ENCODE peak calls at places on chromosomes 7 and 10, in six cellular contexts. O is MM.1S, E is mammary epithelial cell, B is fibroblast of lung, X is PC-3, T is neural progenitor cell. L is an unnamed sample.

GRCh38 chr10:124588736-124589451 is 127.3 kb downstream of the LHPP start:
- DNase-seq in O (no peak), E (no peak), B (peak; percentile 68), X (peak; percentile 8), T (no peak), L (no peak)

GRCh38 chr10:33460461-33461294 is 126.2 kb upstream of the NRP1 start:
- DNase-seq in O (no peak), E (no peak), B (peak; percentile 64), X (peak; percentile 73), T (no peak), L (no peak)

GRCh38 chr10:34262965-34263364 is 552.1 kb downstream of the PARD3 start:
- DNase-seq in O (no peak), E (no peak), B (no peak), X (peak; percentile 71), T (no peak), L (peak; percentile 38)

GRCh38 chr7:79282051-79282694 is 171.3 kb downstream of the MAGI2 start:
- DNase-seq in O (no peak), E (peak; percentile 27), B (peak; percentile 86), X (peak; percentile 71), T (peak; percentile 25), L (peak; percentile 53)

GRCh38 chr7:122887198-122887597 is 938 bp upstream of the CADPS2 start:
- DNase-seq in O (peak; percentile 91), E (peak; percentile 59), B (peak; percentile 76), X (peak; percentile 64), T (peak; percentile 84), L (peak; percentile 75)

GRCh38 chr7:388961-389701 is 99.2 kb downstream of the FOXL3 start:
- DNase-seq in O (no peak), E (no peak), B (no peak), X (no peak), T (no peak), L (no peak)

GRCh38 chr10:119305860-119306513 is 98.6 kb downstream of the GRK5 start:
- DNase-seq in O (peak; percentile 86), E (peak; percentile 97), B (peak; percentile 91), X (peak; percentile 89), T (no peak), L (no peak)

GRCh38 chr10:36089790-36090391 is 447.8 kb upstream of the FZD8 start:
- DNase-seq in O (peak; percentile 66), E (no peak), B (no peak), X (no peak), T (no peak), L (no peak)

GRCh38 chr7:94182721-94183120 is 178.6 kb upstream of the BET1 start:
- DNase-seq in O (no peak), E (no peak), B (peak; percentile 21), X (no peak), T (no peak), L (no peak)
- TF ChIP-seq EZH2 in O (no peak), E (no peak), B (no peak), X (no peak), T (no peak), L (no peak)

DNA sequence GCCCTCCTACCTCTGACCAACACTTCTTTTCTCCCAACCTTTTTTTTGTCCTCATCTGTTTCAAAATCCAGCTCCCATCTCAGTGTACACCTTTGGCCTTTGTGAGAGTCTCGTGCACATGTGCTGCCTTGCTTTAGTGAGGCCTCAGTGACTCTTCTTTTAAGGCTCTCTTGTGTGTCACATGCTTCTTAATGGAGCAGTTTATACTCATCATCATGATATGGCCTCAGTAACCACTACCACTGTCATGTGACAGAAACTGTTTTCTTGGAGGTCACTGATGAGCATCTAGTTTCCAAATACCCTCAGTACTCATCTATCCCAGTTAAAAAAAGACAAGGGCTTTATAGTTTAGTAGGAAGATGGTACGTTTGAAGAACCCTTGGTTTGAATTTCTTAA is 8.1 kb upstream of the ARHGAP22 start:
- DNase-seq in O (peak; percentile 21), E (no peak), B (no peak), X (no peak), T (no peak), L (no peak)
- TF ChIP-seq CTCF in O (no peak), E (no peak), B (no peak), X (no peak), T (no peak), L (no peak)

DNA sequence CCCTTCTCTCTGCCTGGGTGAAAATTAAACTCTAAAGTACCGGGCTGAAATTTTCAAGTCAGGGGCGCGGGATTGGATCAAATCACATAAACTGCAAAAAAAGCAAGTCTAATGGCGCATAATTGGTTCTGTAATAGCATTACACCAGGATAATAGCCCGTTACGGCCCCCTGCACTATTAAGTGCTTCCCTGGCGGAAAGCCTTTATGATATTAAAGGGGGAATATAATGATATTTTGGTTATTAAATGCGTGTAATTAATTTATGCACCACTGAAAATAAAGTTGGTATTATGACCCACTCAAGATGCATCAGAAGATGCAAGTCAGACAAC is 744 bp upstream of the DRGX start:
- DNase-seq in O (no peak), E (no peak), B (no peak), X (no peak), T (no peak), L (no peak)
- TF ChIP-seq EZH2 in O (no peak), E (no peak), B (no peak), X (no peak), T (no peak), L (peak; percentile 59)

DNA sequence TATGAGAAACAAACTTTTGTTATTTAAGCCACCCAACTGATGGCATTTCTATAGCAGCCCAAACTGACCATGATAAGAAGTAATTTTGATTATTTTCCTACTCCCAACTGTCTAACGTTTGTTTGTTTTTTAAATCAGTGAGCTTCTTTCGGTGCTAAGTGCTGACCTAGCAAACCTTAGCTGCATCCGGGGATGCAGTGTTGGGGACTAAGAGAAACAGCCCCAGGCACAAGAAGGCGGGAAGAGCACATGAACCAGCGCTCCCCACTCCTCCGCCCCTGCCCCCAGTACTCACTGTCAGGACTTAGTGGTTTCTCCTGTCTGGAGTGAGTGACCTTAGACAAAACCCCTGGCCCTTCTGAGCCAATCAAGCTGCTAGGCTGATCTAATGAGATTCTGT is 168.8 kb downstream of the CALN1 start:
- DNase-seq in O (no peak), E (no peak), B (no peak), X (no peak), T (no peak), L (peak; percentile 6)
- TF ChIP-seq CTCF in O (no peak), E (no peak), B (no peak), X (no peak), T (no peak), L (no peak)

DNA sequence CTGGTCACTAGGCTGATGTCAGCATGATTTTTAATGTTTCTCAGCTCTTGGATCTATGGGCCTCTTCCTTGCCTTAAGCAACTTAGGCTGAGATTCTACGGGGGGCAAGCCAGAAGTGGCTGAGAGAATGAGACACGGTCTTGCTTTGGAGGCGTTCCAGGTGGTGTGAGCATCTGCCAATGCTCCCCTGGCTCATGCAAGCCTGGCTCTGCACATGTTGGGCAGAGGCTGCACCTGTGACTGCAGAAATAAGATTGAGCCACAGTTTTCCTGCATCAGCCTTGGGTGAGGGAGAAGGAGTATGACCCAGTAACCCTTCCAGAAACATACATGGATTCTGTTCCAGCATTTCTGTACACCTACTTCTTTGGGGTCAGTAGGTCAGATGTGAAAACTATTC is 41.9 kb downstream of the C10orf120 start:
- DNase-seq in O (no peak), E (no peak), B (no peak), X (no peak), T (no peak), L (no peak)
- TF ChIP-seq EZH2 in O (no peak), E (no peak), B (no peak), X (no peak), T (no peak), L (no peak)

GRCh38 chr7:92758796-92759431 is 77.5 kb downstream of the CDK6 start:
- DNase-seq in O (no peak), E (no peak), B (no peak), X (no peak), T (peak; percentile 43), L (no peak)
- TF ChIP-seq CTCF in O (no peak), E (no peak), B (no peak), X (no peak), T (no peak), L (no peak)

DNA sequence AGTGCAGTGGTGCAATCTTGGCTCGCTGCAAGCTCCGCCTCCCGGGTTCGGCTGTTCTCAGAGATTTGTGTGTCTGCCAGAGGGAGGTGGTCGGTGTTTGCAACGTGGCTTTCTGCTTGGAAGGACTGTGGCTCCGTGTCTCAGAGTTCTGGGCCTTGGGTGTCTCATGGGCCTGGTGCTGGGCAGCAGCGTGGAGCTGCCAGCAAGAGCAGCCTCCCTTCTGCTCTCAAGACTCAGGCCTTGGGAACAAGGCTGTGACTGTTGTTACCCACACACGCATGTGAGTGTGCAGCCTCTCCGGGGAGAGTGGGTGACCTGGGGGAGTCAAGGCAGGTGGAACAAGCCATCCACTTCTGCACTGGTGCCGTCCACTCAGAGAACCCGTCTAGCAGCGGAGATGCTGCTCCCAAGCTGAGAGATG is 52.0 kb downstream of the VIPR2 start:
- DNase-seq in O (no peak), E (no peak), B (no peak), X (no peak), T (no peak), L (no peak)
- TF ChIP-seq EZH2 in O (no peak), E (no peak), B (no peak), X (no peak), T (no peak), L (no peak)

GRCh38 chr10:69826789-69827532 is 25.3 kb downstream of the COL13A1 start:
- DNase-seq in O (no peak), E (no peak), B (no peak), X (no peak), T (peak; percentile 59), L (peak; percentile 71)
- TF ChIP-seq CTCF in O (no peak), E (peak; percentile 4), B (no peak), X (peak; percentile 42), T (peak; percentile 47), L (peak; percentile 36)

GRCh38 chr7:142807855-142808460 is 37.2 kb downstream of the PRSS2 start:
- DNase-seq in O (peak; percentile 43), E (no peak), B (no peak), X (peak; percentile 94), T (no peak), L (no peak)

GRCh38 chr7:142809671-142810070 is 38.9 kb downstream of the PRSS2 start:
- DNase-seq in O (peak; percentile 42), E (no peak), B (no peak), X (peak; percentile 3), T (no peak), L (no peak)

GRCh38 chr7:142808461-142808801 is 37.7 kb downstream of the PRSS2 start:
- DNase-seq in O (no peak), E (no peak), B (no peak), X (peak; percentile 46), T (no peak), L (no peak)

GRCh38 chr7:142806957-142807356 is 36.2 kb downstream of the PRSS2 start:
- DNase-seq in O (no peak), E (no peak), B (no peak), X (no peak), T (no peak), L (no peak)

DNA sequence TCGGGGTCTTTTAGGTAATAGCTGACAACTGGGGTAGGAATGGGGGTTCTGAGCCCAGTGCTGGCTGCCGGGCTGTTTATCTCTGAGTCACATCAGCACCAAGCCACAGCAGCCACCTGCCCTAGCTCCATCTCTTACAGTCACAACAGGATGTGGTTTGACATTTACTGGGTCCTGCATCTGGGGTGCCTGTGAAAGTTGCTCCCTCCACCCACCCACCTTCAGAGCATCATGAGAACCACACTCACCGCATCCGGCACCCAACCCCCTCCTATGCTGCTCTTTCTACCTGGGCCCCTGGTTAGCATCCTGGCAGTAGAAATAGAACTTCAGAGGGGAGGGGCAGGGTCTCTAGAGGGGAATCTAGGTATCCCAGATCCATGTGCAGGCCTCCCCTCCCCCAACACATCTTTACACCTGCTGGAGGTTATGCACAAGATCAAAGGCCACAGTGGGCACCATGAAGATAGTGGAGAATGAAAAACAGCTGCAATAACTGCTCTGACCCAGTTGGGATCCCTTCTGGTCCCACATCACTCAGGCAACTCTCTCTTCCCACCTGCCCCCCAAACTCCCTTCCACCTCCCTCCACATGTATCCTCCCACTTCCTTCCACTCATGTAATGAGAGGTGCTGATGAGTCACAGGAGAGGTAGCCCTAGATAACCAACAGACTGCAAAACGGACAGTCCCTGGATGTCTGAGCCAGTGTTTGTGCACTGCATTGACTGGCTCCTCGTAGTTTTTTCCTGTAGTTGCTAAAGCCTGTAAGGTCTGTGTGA is 38.2 kb downstream of the PRSS2 start:
- DNase-seq in O (peak; percentile 100), E (peak; percentile 26), B (no peak), X (peak; percentile 94), T (no peak), L (no peak)
- TF ChIP-seq EZH2 in O (no peak), E (no peak), B (no peak), X (no peak), T (no peak), L (no peak)